ENCODE peak calls at places on chromosomes 3 and 15, in five cellular contexts. One of them, this sample, is unnamed.

GRCh38 chr15:51846463-51847230 is 17.2 kb downstream of the TMOD3 start:
- DNase-seq in fibroblast of lung: peak
- DNase-seq in iris pigment epithelial cell: peak
- DNase-seq in PC-3: peak
- DNase-seq in stimulated activated CD8-positive, alpha-beta memory T cell treated with anti-CD3 and anti-CD28 coated beads, Interleukin-4, amount 100 ng/mL, for 1 hour: no peak
- DNase-seq in this sample: no peak

GRCh38 chr15:95843241-95843851 is 487.2 kb upstream of the NR2F2 start:
- DNase-seq in fibroblast of lung: peak
- DNase-seq in iris pigment epithelial cell: peak
- DNase-seq in PC-3: no peak
- DNase-seq in stimulated activated CD8-positive, alpha-beta memory T cell treated with anti-CD3 and anti-CD28 coated beads, Interleukin-4, amount 100 ng/mL, for 1 hour: no peak
- DNase-seq in this sample: no peak

GRCh38 chr3:135192929-135193328 is 397.9 kb downstream of the EPHB1 start:
- DNase-seq in fibroblast of lung: peak
- DNase-seq in iris pigment epithelial cell: no peak
- DNase-seq in PC-3: peak
- DNase-seq in stimulated activated CD8-positive, alpha-beta memory T cell treated with anti-CD3 and anti-CD28 coated beads, Interleukin-4, amount 100 ng/mL, for 1 hour: no peak
- DNase-seq in this sample: no peak

GRCh38 chr3:65539620-65540019 is 499.1 kb downstream of the MAGI1 start:
- DNase-seq in fibroblast of lung: no peak
- DNase-seq in iris pigment epithelial cell: no peak
- DNase-seq in PC-3: no peak
- DNase-seq in stimulated activated CD8-positive, alpha-beta memory T cell treated with anti-CD3 and anti-CD28 coated beads, Interleukin-4, amount 100 ng/mL, for 1 hour: no peak
- DNase-seq in this sample: no peak

GRCh38 chr3:149373235-149374125 is 4.0 kb downstream of the TM4SF1 start:
- DNase-seq in fibroblast of lung: peak
- DNase-seq in iris pigment epithelial cell: peak
- DNase-seq in PC-3: peak
- DNase-seq in stimulated activated CD8-positive, alpha-beta memory T cell treated with anti-CD3 and anti-CD28 coated beads, Interleukin-4, amount 100 ng/mL, for 1 hour: no peak
- DNase-seq in this sample: no peak

GRCh38 chr3:73235768-73236167 is 174.3 kb downstream of the EBLN2 start:
- DNase-seq in fibroblast of lung: no peak
- DNase-seq in iris pigment epithelial cell: no peak
- DNase-seq in PC-3: no peak
- DNase-seq in stimulated activated CD8-positive, alpha-beta memory T cell treated with anti-CD3 and anti-CD28 coated beads, Interleukin-4, amount 100 ng/mL, for 1 hour: no peak
- DNase-seq in this sample: no peak

GRCh38 chr15:45332694-45333093 is 45.6 kb downstream of the GATM start:
- DNase-seq in fibroblast of lung: no peak
- DNase-seq in iris pigment epithelial cell: no peak
- DNase-seq in PC-3: no peak
- DNase-seq in stimulated activated CD8-positive, alpha-beta memory T cell treated with anti-CD3 and anti-CD28 coated beads, Interleukin-4, amount 100 ng/mL, for 1 hour: no peak
- DNase-seq in this sample: no peak

GRCh38 chr3:114362815-114363214 is 69.0 kb downstream of the TIGIT start:
- DNase-seq in fibroblast of lung: peak
- DNase-seq in iris pigment epithelial cell: peak
- DNase-seq in PC-3: peak
- DNase-seq in stimulated activated CD8-positive, alpha-beta memory T cell treated with anti-CD3 and anti-CD28 coated beads, Interleukin-4, amount 100 ng/mL, for 1 hour: no peak
- DNase-seq in this sample: no peak

GRCh38 chr15:85044251-85044853 is 62.7 kb downstream of the PDE8A start:
- DNase-seq in fibroblast of lung: peak
- DNase-seq in iris pigment epithelial cell: peak
- DNase-seq in PC-3: peak
- DNase-seq in stimulated activated CD8-positive, alpha-beta memory T cell treated with anti-CD3 and anti-CD28 coated beads, Interleukin-4, amount 100 ng/mL, for 1 hour: no peak
- DNase-seq in this sample: no peak

GRCh38 chr15:89364741-89365450 is 30.3 kb upstream of the POLG start:
- DNase-seq in fibroblast of lung: no peak
- DNase-seq in iris pigment epithelial cell: no peak
- DNase-seq in PC-3: no peak
- DNase-seq in stimulated activated CD8-positive, alpha-beta memory T cell treated with anti-CD3 and anti-CD28 coated beads, Interleukin-4, amount 100 ng/mL, for 1 hour: no peak
- DNase-seq in this sample: no peak

GRCh38 chr15:90868261-90868689 is at the start of gene FURIN:
- DNase-seq in fibroblast of lung: no peak
- DNase-seq in iris pigment epithelial cell: no peak
- DNase-seq in PC-3: peak
- DNase-seq in stimulated activated CD8-positive, alpha-beta memory T cell treated with anti-CD3 and anti-CD28 coated beads, Interleukin-4, amount 100 ng/mL, for 1 hour: no peak
- DNase-seq in this sample: no peak

GRCh38 chr15:78681306-78682012 is 40.4 kb upstream of the CHRNB4 start:
- DNase-seq in fibroblast of lung: no peak
- DNase-seq in iris pigment epithelial cell: no peak
- DNase-seq in PC-3: no peak
- DNase-seq in stimulated activated CD8-positive, alpha-beta memory T cell treated with anti-CD3 and anti-CD28 coated beads, Interleukin-4, amount 100 ng/mL, for 1 hour: no peak
- DNase-seq in this sample: no peak

GRCh38 chr3:177041021-177041729 is 156.1 kb downstream of the TBL1XR1 start:
- DNase-seq in fibroblast of lung: peak
- DNase-seq in iris pigment epithelial cell: peak
- DNase-seq in PC-3: peak
- DNase-seq in stimulated activated CD8-positive, alpha-beta memory T cell treated with anti-CD3 and anti-CD28 coated beads, Interleukin-4, amount 100 ng/mL, for 1 hour: no peak
- DNase-seq in this sample: no peak

GRCh38 chr3:178795349-178795748 is 259.1 kb downstream of the KCNMB2 start:
- DNase-seq in fibroblast of lung: no peak
- DNase-seq in iris pigment epithelial cell: no peak
- DNase-seq in PC-3: no peak
- DNase-seq in stimulated activated CD8-positive, alpha-beta memory T cell treated with anti-CD3 and anti-CD28 coated beads, Interleukin-4, amount 100 ng/mL, for 1 hour: no peak
- DNase-seq in this sample: no peak

GRCh38 chr3:27728195-27729087 is 6.3 kb upstream of the EOMES start:
- DNase-seq in fibroblast of lung: no peak
- DNase-seq in iris pigment epithelial cell: no peak
- DNase-seq in PC-3: no peak
- DNase-seq in stimulated activated CD8-positive, alpha-beta memory T cell treated with anti-CD3 and anti-CD28 coated beads, Interleukin-4, amount 100 ng/mL, for 1 hour: no peak
- DNase-seq in this sample: no peak

GRCh38 chr3:152205097-152205593 is 63.6 kb upstream of the MBNL1 start:
- DNase-seq in fibroblast of lung: no peak
- DNase-seq in iris pigment epithelial cell: no peak
- DNase-seq in PC-3: no peak
- DNase-seq in stimulated activated CD8-positive, alpha-beta memory T cell treated with anti-CD3 and anti-CD28 coated beads, Interleukin-4, amount 100 ng/mL, for 1 hour: no peak
- DNase-seq in this sample: no peak

GRCh38 chr3:66023728-66024390 is 14.9 kb downstream of the MAGI1 start:
- DNase-seq in fibroblast of lung: no peak
- DNase-seq in iris pigment epithelial cell: no peak
- DNase-seq in PC-3: no peak
- DNase-seq in stimulated activated CD8-positive, alpha-beta memory T cell treated with anti-CD3 and anti-CD28 coated beads, Interleukin-4, amount 100 ng/mL, for 1 hour: no peak
- DNase-seq in this sample: no peak

GRCh38 chr3:67094167-67094566 is 96.1 kb downstream of the KBTBD8 start:
- DNase-seq in fibroblast of lung: no peak
- DNase-seq in iris pigment epithelial cell: no peak
- DNase-seq in PC-3: no peak
- DNase-seq in stimulated activated CD8-positive, alpha-beta memory T cell treated with anti-CD3 and anti-CD28 coated beads, Interleukin-4, amount 100 ng/mL, for 1 hour: no peak
- DNase-seq in this sample: no peak

GRCh38 chr3:187963003-187963676 is 190.8 kb upstream of the LPP start:
- DNase-seq in fibroblast of lung: no peak
- DNase-seq in iris pigment epithelial cell: no peak
- DNase-seq in PC-3: no peak
- DNase-seq in stimulated activated CD8-positive, alpha-beta memory T cell treated with anti-CD3 and anti-CD28 coated beads, Interleukin-4, amount 100 ng/mL, for 1 hour: no peak
- DNase-seq in this sample: no peak

GRCh38 chr3:100969557-100969916 is 23.7 kb downstream of the ABI3BP start:
- DNase-seq in fibroblast of lung: no peak
- DNase-seq in iris pigment epithelial cell: no peak
- DNase-seq in PC-3: no peak
- DNase-seq in stimulated activated CD8-positive, alpha-beta memory T cell treated with anti-CD3 and anti-CD28 coated beads, Interleukin-4, amount 100 ng/mL, for 1 hour: no peak
- DNase-seq in this sample: no peak

GRCh38 chr15:33016405-33017024 is 178.0 kb downstream of the FMN1 start:
- DNase-seq in fibroblast of lung: no peak
- DNase-seq in iris pigment epithelial cell: no peak
- DNase-seq in PC-3: no peak
- DNase-seq in stimulated activated CD8-positive, alpha-beta memory T cell treated with anti-CD3 and anti-CD28 coated beads, Interleukin-4, amount 100 ng/mL, for 1 hour: no peak
- DNase-seq in this sample: no peak

GRCh38 chr3:134407247-134407640 is 33.0 kb upstream of the AMOTL2 start:
- DNase-seq in fibroblast of lung: peak
- DNase-seq in iris pigment epithelial cell: no peak
- DNase-seq in PC-3: no peak
- DNase-seq in stimulated activated CD8-positive, alpha-beta memory T cell treated with anti-CD3 and anti-CD28 coated beads, Interleukin-4, amount 100 ng/mL, for 1 hour: no peak
- DNase-seq in this sample: no peak

GRCh38 chr3:33722626-33723370 is 4.7 kb upstream of the CLASP2 start:
- DNase-seq in fibroblast of lung: peak
- DNase-seq in iris pigment epithelial cell: peak
- DNase-seq in PC-3: no peak
- DNase-seq in stimulated activated CD8-positive, alpha-beta memory T cell treated with anti-CD3 and anti-CD28 coated beads, Interleukin-4, amount 100 ng/mL, for 1 hour: no peak
- DNase-seq in this sample: no peak

GRCh38 chr15:78212546-78213424 is 21.6 kb downstream of the ACSBG1 start:
- DNase-seq in fibroblast of lung: peak
- DNase-seq in iris pigment epithelial cell: peak
- DNase-seq in PC-3: peak
- DNase-seq in stimulated activated CD8-positive, alpha-beta memory T cell treated with anti-CD3 and anti-CD28 coated beads, Interleukin-4, amount 100 ng/mL, for 1 hour: no peak
- DNase-seq in this sample: no peak

GRCh38 chr3:46024131-46024530 is 3.2 kb downstream of the XCR1 start:
- DNase-seq in fibroblast of lung: no peak
- DNase-seq in iris pigment epithelial cell: no peak
- DNase-seq in PC-3: no peak
- DNase-seq in stimulated activated CD8-positive, alpha-beta memory T cell treated with anti-CD3 and anti-CD28 coated beads, Interleukin-4, amount 100 ng/mL, for 1 hour: no peak
- DNase-seq in this sample: no peak

GRCh38 chr15:58932791-58933310 is 628 bp downstream of the SLTM start:
- DNase-seq in fibroblast of lung: peak
- DNase-seq in iris pigment epithelial cell: no peak
- DNase-seq in PC-3: peak
- DNase-seq in stimulated activated CD8-positive, alpha-beta memory T cell treated with anti-CD3 and anti-CD28 coated beads, Interleukin-4, amount 100 ng/mL, for 1 hour: no peak
- DNase-seq in this sample: no peak

GRCh38 chr3:123346726-123347125 is 102.2 kb downstream of the ADCY5 start:
- DNase-seq in fibroblast of lung: no peak
- DNase-seq in iris pigment epithelial cell: no peak
- DNase-seq in PC-3: no peak
- DNase-seq in stimulated activated CD8-positive, alpha-beta memory T cell treated with anti-CD3 and anti-CD28 coated beads, Interleukin-4, amount 100 ng/mL, for 1 hour: no peak
- DNase-seq in this sample: no peak

GRCh38 chr3:181379278-181379677 is 332.4 kb upstream of the SOX2 start:
- DNase-seq in fibroblast of lung: no peak
- DNase-seq in iris pigment epithelial cell: no peak
- DNase-seq in PC-3: no peak
- DNase-seq in stimulated activated CD8-positive, alpha-beta memory T cell treated with anti-CD3 and anti-CD28 coated beads, Interleukin-4, amount 100 ng/mL, for 1 hour: no peak
- DNase-seq in this sample: no peak

This sample was measured in breast epithelium.